ENCODE peak calls at places on chromosomes 13 and 19, in six cellular contexts. One of them, this sample, is unnamed.

GRCh38 chr19:45693168-45693788 is 812 bp downstream of the QPCTL start:
- DNase-seq in stimulated activated CD4-positive, alpha-beta T cell treated with anti-CD3 and anti-CD28 coated beads, Interleukin-15, amount 100 ng/mL, for 1 hour: peak; percentile 57
- DNase-seq in T follicular helper cell: peak; percentile 60
- DNase-seq in sciatic nerve: peak; percentile 89
- DNase-seq in AG08396: peak; percentile 82
- DNase-seq in HS-5: peak; percentile 26
- DNase-seq in this sample: peak; percentile 87

GRCh38 chr13:45257638-45258338 is 56.9 kb upstream of the KCTD4 start:
- DNase-seq in sciatic nerve: no peak
- DNase-seq in stimulated activated CD4-positive, alpha-beta T cell treated with anti-CD3 and anti-CD28 coated beads, Interleukin-15, amount 100 ng/mL, for 1 hour: no peak
- DNase-seq in HS-5: no peak
- DNase-seq in AG08396: no peak
- DNase-seq in T follicular helper cell: no peak
- DNase-seq in this sample: no peak

GRCh38 chr13:104750377-104750776 is 1684.2 kb upstream of the SLC10A2 start:
- DNase-seq in stimulated activated CD4-positive, alpha-beta T cell treated with anti-CD3 and anti-CD28 coated beads, Interleukin-15, amount 100 ng/mL, for 1 hour: no peak
- DNase-seq in AG08396: no peak
- DNase-seq in T follicular helper cell: no peak
- DNase-seq in HS-5: no peak
- DNase-seq in sciatic nerve: no peak
- DNase-seq in this sample: no peak

GRCh38 chr13:32989331-32989730 is 26.9 kb upstream of the KL start:
- DNase-seq in stimulated activated CD4-positive, alpha-beta T cell treated with anti-CD3 and anti-CD28 coated beads, Interleukin-15, amount 100 ng/mL, for 1 hour: no peak
- DNase-seq in sciatic nerve: no peak
- DNase-seq in T follicular helper cell: no peak
- DNase-seq in AG08396: no peak
- DNase-seq in HS-5: no peak
- DNase-seq in this sample: no peak

GRCh38 chr13:50712469-50712868 is 131.0 kb downstream of the DLEU7 start:
- DNase-seq in sciatic nerve: no peak
- DNase-seq in AG08396: no peak
- DNase-seq in T follicular helper cell: no peak
- DNase-seq in stimulated activated CD4-positive, alpha-beta T cell treated with anti-CD3 and anti-CD28 coated beads, Interleukin-15, amount 100 ng/mL, for 1 hour: no peak
- DNase-seq in HS-5: no peak
- DNase-seq in this sample: no peak

GRCh38 chr19:28555317-28555716 is 657.6 kb downstream of the UQCRFS1 start:
- DNase-seq in T follicular helper cell: no peak
- DNase-seq in AG08396: no peak
- DNase-seq in stimulated activated CD4-positive, alpha-beta T cell treated with anti-CD3 and anti-CD28 coated beads, Interleukin-15, amount 100 ng/mL, for 1 hour: no peak
- DNase-seq in HS-5: no peak
- DNase-seq in sciatic nerve: no peak
- DNase-seq in this sample: no peak

GRCh38 chr19:20612711-20613316 is 47.2 kb upstream of the ZNF737 start:
- DNase-seq in T follicular helper cell: no peak
- DNase-seq in HS-5: no peak
- DNase-seq in sciatic nerve: no peak
- DNase-seq in stimulated activated CD4-positive, alpha-beta T cell treated with anti-CD3 and anti-CD28 coated beads, Interleukin-15, amount 100 ng/mL, for 1 hour: no peak
- DNase-seq in AG08396: peak; percentile 3
- DNase-seq in this sample: no peak

GRCh38 chr13:71801781-71802180 is 65.2 kb downstream of the DACH1 start:
- DNase-seq in stimulated activated CD4-positive, alpha-beta T cell treated with anti-CD3 and anti-CD28 coated beads, Interleukin-15, amount 100 ng/mL, for 1 hour: no peak
- DNase-seq in AG08396: no peak
- DNase-seq in T follicular helper cell: no peak
- DNase-seq in HS-5: no peak
- DNase-seq in sciatic nerve: no peak
- DNase-seq in this sample: no peak

GRCh38 chr19:9041023-9041422 is 30.8 kb upstream of the MUC16 start:
- DNase-seq in HS-5: no peak
- DNase-seq in sciatic nerve: no peak
- DNase-seq in T follicular helper cell: no peak
- DNase-seq in AG08396: no peak
- DNase-seq in stimulated activated CD4-positive, alpha-beta T cell treated with anti-CD3 and anti-CD28 coated beads, Interleukin-15, amount 100 ng/mL, for 1 hour: no peak
- DNase-seq in this sample: no peak

GRCh38 chr19:16316506-16316882 is 8.1 kb upstream of the KLF2 start:
- DNase-seq in sciatic nerve: no peak
- DNase-seq in AG08396: no peak
- DNase-seq in HS-5: no peak
- DNase-seq in stimulated activated CD4-positive, alpha-beta T cell treated with anti-CD3 and anti-CD28 coated beads, Interleukin-15, amount 100 ng/mL, for 1 hour: no peak
- DNase-seq in T follicular helper cell: no peak
- DNase-seq in this sample: no peak

GRCh38 chr19:18364826-18365528 is 21.0 kb upstream of the GDF15 start:
- DNase-seq in HS-5: peak; percentile 95
- DNase-seq in sciatic nerve: peak; percentile 82
- DNase-seq in AG08396: peak; percentile 79
- DNase-seq in T follicular helper cell: no peak
- DNase-seq in stimulated activated CD4-positive, alpha-beta T cell treated with anti-CD3 and anti-CD28 coated beads, Interleukin-15, amount 100 ng/mL, for 1 hour: no peak
- DNase-seq in this sample: no peak

GRCh38 chr19:23776507-23777205 is 18.0 kb upstream of the ZNF681 start:
- DNase-seq in AG08396: no peak
- DNase-seq in T follicular helper cell: no peak
- DNase-seq in sciatic nerve: no peak
- DNase-seq in stimulated activated CD4-positive, alpha-beta T cell treated with anti-CD3 and anti-CD28 coated beads, Interleukin-15, amount 100 ng/mL, for 1 hour: no peak
- DNase-seq in HS-5: no peak
- DNase-seq in this sample: no peak

GRCh38 chr19:29583196-29584006 is 22.7 kb upstream of the POP4 start:
- DNase-seq in AG08396: peak; percentile 29
- DNase-seq in stimulated activated CD4-positive, alpha-beta T cell treated with anti-CD3 and anti-CD28 coated beads, Interleukin-15, amount 100 ng/mL, for 1 hour: no peak
- DNase-seq in HS-5: no peak
- DNase-seq in sciatic nerve: no peak
- DNase-seq in T follicular helper cell: no peak
- DNase-seq in this sample: no peak

GRCh38 chr19:307793-308420 is 16.7 kb upstream of the PLPP2 start:
- DNase-seq in sciatic nerve: no peak
- DNase-seq in T follicular helper cell: no peak
- DNase-seq in AG08396: no peak
- DNase-seq in HS-5: no peak
- DNase-seq in stimulated activated CD4-positive, alpha-beta T cell treated with anti-CD3 and anti-CD28 coated beads, Interleukin-15, amount 100 ng/mL, for 1 hour: no peak
- DNase-seq in this sample: no peak

GRCh38 chr19:2726160-2726855 is 5.1 kb upstream of the DIRAS1 start:
- DNase-seq in sciatic nerve: no peak
- DNase-seq in HS-5: no peak
- DNase-seq in AG08396: peak; percentile 4
- DNase-seq in T follicular helper cell: no peak
- DNase-seq in stimulated activated CD4-positive, alpha-beta T cell treated with anti-CD3 and anti-CD28 coated beads, Interleukin-15, amount 100 ng/mL, for 1 hour: no peak
- DNase-seq in this sample: no peak

GRCh38 chr13:100347941-100348340 is 240.6 kb downstream of the GGACT start:
- DNase-seq in HS-5: no peak
- DNase-seq in stimulated activated CD4-positive, alpha-beta T cell treated with anti-CD3 and anti-CD28 coated beads, Interleukin-15, amount 100 ng/mL, for 1 hour: no peak
- DNase-seq in sciatic nerve: no peak
- DNase-seq in T follicular helper cell: no peak
- DNase-seq in AG08396: no peak
- DNase-seq in this sample: no peak

GRCh38 chr19:1455336-1456120 is 5.6 kb downstream of the APC2 start:
- DNase-seq in T follicular helper cell: peak; percentile 29
- DNase-seq in stimulated activated CD4-positive, alpha-beta T cell treated with anti-CD3 and anti-CD28 coated beads, Interleukin-15, amount 100 ng/mL, for 1 hour: no peak
- DNase-seq in AG08396: peak; percentile 86
- DNase-seq in sciatic nerve: peak; percentile 75
- DNase-seq in HS-5: no peak
- DNase-seq in this sample: no peak